ENCODE peak calls at places on chromosome 3, in ten cellular contexts. S is fibroblast of lung; B is CD8-positive, alpha-beta T cell; K is Panc1; M is right atrium auricular region; F is colonic mucosa; U is neuronal stem cell; W is GM06990; I is stomach; N is WERI-Rb-1. O is an unnamed sample. For H3K27me3 and H3K36me3, the result is how much of the 10 kb centered on the place peaks cover.

GRCh38 chr3:141255864-141256263 is 24.2 kb downstream of the PXYLP1 start:
- DNase-seq in W (no peak), U (no peak), S (no peak), M (no peak), K (no peak), N (no peak), B (peak), F (no peak), I (no peak), O (peak)

GRCh38 chr3:55616803-55617202 is 129.7 kb upstream of the WNT5A start:
- DNase-seq in W (no peak), N (no peak), M (no peak), S (no peak), F (no peak), U (no peak), I (no peak), B (no peak), K (no peak), O (no peak)

GRCh38 chr3:117998071-117998470 is 1036.6 kb downstream of the IGSF11 start:
- DNase-seq in F (no peak), S (peak), N (no peak), I (no peak), W (no peak), M (no peak), B (no peak), U (no peak), K (no peak), O (no peak)

GRCh38 chr3:194672876-194673275 is 885 bp upstream of the LSG1 start:
- DNase-seq in U (peak), K (no peak), I (no peak), N (no peak), M (no peak), F (no peak), B (peak), W (no peak), S (no peak), O (no peak)

GRCh38 chr3:66047321-66048050 is 8.8 kb upstream of the MAGI1 start:
- DNase-seq in K (no peak), S (peak), M (no peak), W (no peak), B (no peak), I (no peak), F (no peak), N (no peak), U (no peak), O (no peak)

GRCh38 chr3:130276203-130276803 is 69.2 kb upstream of the COL6A5 start:
- DNase-seq in M (no peak), B (no peak), I (no peak), U (peak), K (peak), F (peak), S (peak), N (peak), W (no peak), O (peak)

GRCh38 chr3:146566138-146566537 is 21.7 kb upstream of the PLSCR1 start:
- DNase-seq in B (no peak), S (no peak), F (no peak), N (no peak), U (no peak), I (no peak), W (no peak), K (no peak), M (no peak), O (no peak)

GRCh38 chr3:150544040-150544439 is 2.3 kb downstream of the SERP1 start:
- DNase-seq in B (no peak), M (no peak), S (peak), W (no peak), F (no peak), N (no peak), I (no peak), U (no peak), K (no peak), O (no peak)

GRCh38 chr3:170585937-170586310 is at the start of gene SLC7A14:
- DNase-seq in I (no peak), M (no peak), W (no peak), F (no peak), K (no peak), N (peak), B (no peak), S (no peak), U (no peak), O (peak)

GRCh38 chr3:63912768-63913588 is 795 bp upstream of the SCAANT1 start:
- DNase-seq in F (peak), N (no peak), K (no peak), U (peak), I (peak), W (no peak), B (no peak), S (peak), M (peak), O (peak)

GRCh38 chr3:4850928-4851265 is 128.3 kb upstream of the BHLHE40 start:
- DNase-seq in M (no peak), K (no peak), S (no peak), U (no peak), I (no peak), W (no peak), F (no peak), B (no peak), N (no peak), O (no peak)

GRCh38 chr3:9915252-9916141 is 1.4 kb upstream of the IL17RC start:
- DNase-seq in W (peak), M (peak), N (peak), B (no peak), I (peak), K (no peak), S (peak), F (peak), U (no peak), O (peak)

GRCh38 chr3:139764069-139764905 is 86.5 kb upstream of the NMNAT3 start:
- DNase-seq in B (no peak), U (no peak), F (no peak), M (no peak), K (no peak), I (no peak), W (no peak), N (no peak), S (peak), O (no peak)

GRCh38 chr3:185280572-185281365 is 26.9 kb upstream of the EHHADH start:
- DNase-seq in K (peak), N (no peak), W (peak), B (no peak), U (no peak), S (peak), M (no peak), F (no peak), I (no peak), O (peak)

GRCh38 chr3:129118745-129119144 is 2.9 kb downstream of the RAB43 start:
- DNase-seq in K (no peak), N (no peak), B (peak), U (no peak), F (no peak), M (no peak), W (no peak), S (no peak), I (no peak), O (no peak)

GRCh38 chr3:194298331-194299227 is 52.5 kb downstream of the CPN2 start:
- DNase-seq in S (no peak), K (no peak), N (no peak), B (no peak), I (no peak), M (no peak), W (no peak), F (no peak), U (no peak), O (no peak)

GRCh38 chr3:144770813-144771400 is 799.3 kb downstream of the DIPK2A start:
- DNase-seq in W (no peak), B (no peak), I (no peak), F (no peak), K (no peak), S (peak), N (no peak), M (no peak), U (peak), O (no peak)

GRCh38 chr3:56962200-56962599 is 98.3 kb upstream of the SPATA12 start:
- DNase-seq in N (no peak), S (no peak), K (no peak), W (no peak), B (no peak), I (no peak), F (no peak), U (no peak), M (no peak), O (no peak)

GRCh38 chr3:94069242-94069813 is 6.5 kb downstream of the NSUN3 start:
- DNase-seq in M (no peak), U (no peak), B (no peak), I (no peak), W (no peak), S (peak), F (no peak), K (no peak), N (no peak), O (no peak)

GRCh38 chr3:38645601-38646000 is 3.9 kb downstream of the SCN5A start:
- DNase-seq in W (no peak), B (peak), U (no peak), K (no peak), F (no peak), N (no peak), I (no peak), M (peak), S (no peak), O (no peak)

GRCh38 chr3:56468184-56469106 is at the start of gene ERC2:
- DNase-seq in B (no peak), F (peak), K (no peak), I (peak), S (peak), M (no peak), W (no peak), N (peak), U (peak), O (peak)

GRCh38 chr3:143389388-143389787 is 269.8 kb downstream of the CHST2 start:
- DNase-seq in S (no peak), W (no peak), M (no peak), F (no peak), K (no peak), N (no peak), U (no peak), I (no peak), B (no peak), O (no peak)

GRCh38 chr3:49222002-49222401 is 50.6 kb downstream of the KLHDC8B start:
- DNase-seq in B (no peak), F (no peak), I (no peak), M (no peak), W (no peak), U (no peak), N (no peak), K (no peak), S (no peak), O (no peak)

GRCh38 chr3:159775372-159775961 is 213.2 kb upstream of the IL12A start:
- DNase-seq in K (no peak), S (peak), M (peak), N (no peak), U (peak), I (no peak), B (no peak), W (no peak), F (no peak), O (peak)

GRCh38 chr3:95707268-95707667 is 1107.1 kb upstream of the EPHA6 start:
- DNase-seq in W (no peak), M (no peak), N (no peak), I (no peak), K (no peak), F (no peak), B (no peak), U (no peak), S (no peak), O (no peak)

GRCh38 chr3:51588724-51589123 is 50.2 kb downstream of the RAD54L2 start:
- DNase-seq in W (no peak), S (no peak), N (no peak), I (no peak), K (no peak), U (no peak), F (no peak), B (no peak), M (no peak), O (no peak)

GRCh38 chr3:161163297-161163696 is 57.8 kb upstream of the NMD3 start:
- DNase-seq in F (no peak), I (no peak), B (no peak), W (no peak), S (peak), U (no peak), M (no peak), N (no peak), K (peak), O (no peak)

GRCh38 chr3:65019412-65020093 is 331.8 kb upstream of the ADAMTS9 start:
- DNase-seq in B (no peak), M (no peak), W (no peak), S (peak), N (no peak), I (no peak), F (no peak), U (no peak), K (no peak), O (no peak)

GRCh38 chr3:171480526-171480925 is 20.3 kb upstream of the TNIK start:
- DNase-seq in N (no peak), M (no peak), U (no peak), B (no peak), F (no peak), K (no peak), S (peak), I (no peak), W (no peak), O (no peak)

GRCh38 chr3:38805765-38806386 is 10.1 kb downstream of the SCN10A start:
- DNase-seq in B (no peak), F (peak), W (no peak), U (peak), M (no peak), N (no peak), K (no peak), S (peak), I (no peak), O (peak)

GRCh38 chr3:37737134-37737533 is 124.5 kb upstream of the CTDSPL start:
- DNase-seq in W (no peak), I (no peak), N (no peak), K (no peak), S (no peak), M (no peak), F (no peak), B (no peak), U (no peak), O (no peak)

GRCh38 chr3:38916706-38917105 is 100.7 kb upstream of the SCN10A start:
- DNase-seq in N (no peak), I (no peak), F (no peak), W (no peak), U (no peak), M (no peak), B (no peak), S (peak), K (no peak), O (no peak)

GRCh38 chr3:4709336-4709735 is 216.2 kb downstream of the ITPR1 start:
- DNase-seq in N (no peak), K (no peak), F (no peak), S (no peak), B (no peak), I (no peak), U (no peak), M (no peak), W (no peak), O (no peak)

GRCh38 chr3:183340222-183340621 is 87.2 kb downstream of the B3GNT5 start:
- DNase-seq in F (no peak), M (no peak), I (no peak), U (no peak), S (no peak), N (no peak), B (no peak), K (no peak), W (no peak), O (no peak)

GRCh38 chr3:15683253-15683652 is 81.7 kb downstream of the BTD start:
- DNase-seq in N (no peak), W (no peak), M (no peak), U (no peak), B (no peak), I (no peak), F (no peak), S (no peak), K (no peak), O (no peak)

GRCh38 chr3:139675327-139675726 is 2.4 kb downstream of the NMNAT3 start:
- DNase-seq in U (no peak), K (no peak), F (no peak), N (no peak), B (no peak), W (no peak), S (no peak), I (no peak), M (no peak), O (peak)

GRCh38 chr3:187714404-187714979 is 12.1 kb upstream of the RTP2 start:
- DNase-seq in I (peak), F (peak), U (peak), M (peak), W (peak), S (peak), B (peak), K (peak), N (peak), O (peak)

GRCh38 chr3:96750094-96750767 is 64.2 kb upstream of the EPHA6 start:
- DNase-seq in K (no peak), I (no peak), U (no peak), W (no peak), M (no peak), B (no peak), F (no peak), N (no peak), S (no peak), O (no peak)

DNA sequence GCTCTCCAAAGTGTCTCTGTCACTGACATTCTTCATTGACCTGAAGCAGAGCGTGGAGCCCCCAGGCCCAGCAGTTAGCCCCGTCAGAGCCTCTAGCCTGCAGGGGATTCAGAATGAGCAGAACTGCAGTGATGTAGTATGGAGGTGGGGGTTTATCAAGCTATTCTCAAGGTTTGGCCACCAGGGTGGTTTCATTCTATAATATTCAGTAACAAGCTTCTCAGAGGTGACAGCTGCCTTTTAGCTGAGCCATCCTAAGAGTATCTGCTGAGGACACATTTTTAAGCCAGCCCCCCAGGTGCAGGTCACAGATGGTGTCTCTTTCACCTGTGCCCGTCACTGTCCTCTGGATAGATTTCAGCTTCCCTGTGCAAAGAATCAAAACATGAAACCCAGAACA is 31.9 kb downstream of the CMTM7 start:
- DNase-seq in B (no peak), N (peak), K (no peak), F (no peak), S (no peak), W (peak), I (no peak), U (no peak), M (no peak), O (no peak)
- H3K4me3 ChIP-seq in B (no peak), N (no peak), K (no peak), F (no peak), S (no peak), W (no peak), I (no peak), U (no peak), M (no peak), O (no peak)

DNA sequence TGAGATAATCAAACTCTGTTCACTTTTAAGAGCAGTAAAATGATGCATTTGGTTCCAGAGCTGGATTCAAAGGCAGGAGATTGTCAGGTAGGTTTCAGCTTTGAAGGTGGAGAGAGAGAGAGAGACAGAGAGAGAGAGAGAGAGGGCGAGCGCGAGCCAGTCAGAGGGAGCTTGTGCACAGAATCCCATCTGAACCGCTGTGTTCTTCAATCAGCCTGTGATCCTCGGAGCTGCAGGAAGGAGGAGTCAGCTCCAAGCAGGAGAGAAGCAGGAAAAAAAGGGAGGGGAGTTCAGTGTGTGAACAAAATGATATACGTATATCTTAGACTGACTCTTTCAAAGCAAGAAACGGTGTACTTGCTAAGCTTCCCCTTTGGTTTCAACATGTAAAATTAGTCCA is at the start of gene GPR149:
- DNase-seq in F (no peak), N (peak), W (no peak), U (no peak), I (no peak), M (no peak), B (no peak), S (peak), K (no peak), O (peak)
- H3K27me3 ChIP-seq in F (under half), N (under half), W (under half), U (under half), I (under half), M (under half), B (under half), S (under half), K (under half), O (under half)

DNA sequence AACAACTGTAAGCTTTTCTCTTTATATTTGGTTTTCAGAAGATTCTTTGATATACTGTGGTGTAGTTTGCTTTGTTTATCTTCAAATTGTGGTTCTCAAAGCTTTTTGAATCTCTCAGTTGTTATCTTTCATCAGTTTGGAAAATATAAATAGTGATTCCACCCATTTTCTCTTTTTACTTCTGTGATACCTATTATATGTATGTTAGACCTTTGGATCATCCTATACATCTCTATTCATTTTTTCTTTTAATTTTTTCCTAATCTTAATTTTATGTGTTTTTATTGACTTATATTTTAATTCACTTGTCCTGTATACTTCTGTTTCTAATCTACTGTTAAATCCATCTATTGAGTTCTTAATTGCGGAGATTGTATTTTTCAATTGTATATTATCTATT is 160.7 kb upstream of the COL8A1 start:
- DNase-seq in M (no peak), W (no peak), B (no peak), S (no peak), K (no peak), F (no peak), I (no peak), U (no peak), N (no peak), O (no peak)
- H3K36me3 ChIP-seq in M (under half), W (under half), B (under half), S (under half), K (under half), F (under half), I (under half), U (under half), N (under half), O (under half)

DNA sequence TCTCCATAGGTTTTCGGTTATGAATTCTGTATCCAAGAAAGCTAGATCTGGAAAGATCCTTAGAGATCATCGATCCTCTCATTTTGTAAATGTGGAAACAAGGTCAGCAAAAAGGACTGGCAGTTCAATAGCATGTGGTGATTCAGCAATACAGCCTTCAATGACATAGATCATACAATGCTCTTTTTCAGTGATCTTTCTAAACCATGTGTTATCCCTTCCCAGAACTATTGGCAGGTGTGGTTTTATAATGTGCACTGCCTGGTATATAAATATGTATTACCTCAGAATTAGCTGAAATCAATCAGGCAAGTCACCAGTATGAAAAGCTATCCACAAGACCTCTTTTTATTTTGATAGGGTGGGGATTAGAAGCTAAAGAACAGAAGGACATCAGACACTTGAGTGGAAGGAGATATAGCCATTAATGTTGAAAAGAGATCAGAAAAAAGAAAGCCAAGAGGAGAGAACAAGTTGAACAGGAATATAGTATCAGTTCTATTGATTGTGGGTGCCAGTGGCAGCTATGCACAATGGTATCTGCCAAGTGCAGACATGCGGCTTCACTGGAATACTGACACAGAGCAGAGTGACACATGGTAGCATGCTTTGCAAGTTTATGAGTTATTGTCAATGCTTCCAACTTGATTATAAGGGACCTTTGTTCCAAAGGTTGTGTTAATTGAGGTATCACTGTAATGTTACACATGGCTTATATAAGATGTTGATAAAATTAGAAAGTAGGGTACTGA is 42.2 kb upstream of the TP63 start:
- DNase-seq in F (no peak), S (no peak), W (no peak), B (no peak), N (no peak), K (no peak), M (no peak), U (no peak), I (no peak), O (no peak)
- H3K4me3 ChIP-seq in F (no peak), S (no peak), W (no peak), B (no peak), N (no peak), K (no peak), M (no peak), U (no peak), I (no peak), O (no peak)

DNA sequence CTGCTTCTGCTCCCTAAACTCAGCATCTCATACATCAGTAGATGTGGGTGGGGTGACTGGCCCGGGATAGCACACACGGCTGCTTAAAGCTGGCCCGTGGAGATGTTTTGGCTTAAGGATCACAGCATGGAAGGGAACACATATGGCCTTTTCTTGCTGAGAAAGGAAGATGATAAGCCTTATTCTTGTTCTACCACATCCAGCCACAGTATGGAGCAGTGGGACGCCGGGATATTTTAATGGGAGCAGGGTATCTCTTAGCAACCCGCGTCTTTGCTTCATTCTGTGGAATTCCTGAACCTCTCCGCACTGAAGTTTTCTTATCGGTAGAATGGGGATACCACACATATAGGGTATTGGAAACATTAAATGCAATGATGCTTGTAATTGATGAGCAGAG is 94.1 kb upstream of the PROK2 start:
- DNase-seq in U (no peak), I (no peak), S (no peak), K (no peak), W (no peak), F (no peak), N (peak), B (no peak), M (no peak), O (no peak)
- H3K27me3 ChIP-seq in U (under half), I (under half), S (under half), K (under half), W (under half), F (under half), N (under half), B (under half), M (under half), O (under half)